ENCODE peak calls at places on chromosomes 12 and 14, in four cellular contexts. S is lower lobe of right lung, B is choroid plexus epithelial cell, T is LoVo. W is an unnamed sample.

GRCh38 chr14:99752486-99753121 is 40.6 kb upstream of the EML1 start:
- DNase-seq in B (peak), T (peak), S (peak), W (no peak)

GRCh38 chr14:45426685-45427282 is 173.8 kb upstream of the MIS18BP1 start:
- DNase-seq in S (no peak), B (peak), T (peak), W (no peak)

GRCh38 chr12:130838284-130838950 is 633 bp downstream of the STX2 start:
- DNase-seq in S (peak), B (peak), T (peak), W (no peak)

GRCh38 chr14:75554482-75554881 is 23.9 kb upstream of the FLVCR2 start:
- DNase-seq in T (no peak), B (peak), S (no peak), W (no peak)

GRCh38 chr12:100632445-100632892 is 59.0 kb downstream of the GAS2L3 start:
- DNase-seq in B (no peak), T (no peak), S (no peak), W (no peak)

GRCh38 chr14:64541261-64541970 is 875 bp downstream of the HSPA2 start:
- DNase-seq in T (no peak), S (peak), B (peak), W (no peak)

GRCh38 chr14:66009104-66009503 is 477.1 kb upstream of the CCDC196 start:
- DNase-seq in T (peak), B (peak), S (no peak), W (no peak)

GRCh38 chr12:131980263-131980662 is 30.5 kb downstream of the EP400 start:
- DNase-seq in T (no peak), B (peak), S (no peak), W (no peak)

GRCh38 chr12:24777359-24777758 is 171.5 kb downstream of the BCAT1 start:
- DNase-seq in T (no peak), S (no peak), B (no peak), W (no peak)

GRCh38 chr12:67323007-67323406 is 53.8 kb downstream of the CAND1 start:
- DNase-seq in S (no peak), B (no peak), T (no peak), W (no peak)

GRCh38 chr14:75927564-75928087 is 54.2 kb downstream of the TGFB3 start:
- DNase-seq in T (no peak), S (no peak), B (no peak), W (no peak)

GRCh38 chr14:104214411-104214810 is 76.0 kb downstream of the KIF26A start:
- DNase-seq in B (no peak), S (no peak), T (no peak), W (no peak)

GRCh38 chr12:93804392-93805179 is 127.4 kb downstream of the CRADD start:
- DNase-seq in S (no peak), T (no peak), B (no peak), W (no peak)

GRCh38 chr12:120529641-120530314 is 820 bp upstream of the COQ5 start:
- DNase-seq in S (no peak), T (peak), B (peak), W (no peak)

GRCh38 chr12:121391619-121392324 is 8.1 kb upstream of the RNF34 start:
- DNase-seq in T (no peak), S (peak), B (peak), W (no peak)

GRCh38 chr12:116266220-116266619 is 11.3 kb downstream of the MED13L start:
- DNase-seq in S (no peak), B (peak), T (no peak), W (no peak)

GRCh38 chr12:25761356-25761755 is 197.1 kb upstream of the RASSF8 start:
- DNase-seq in T (peak), B (no peak), S (no peak), W (no peak)

GRCh38 chr14:76920572-76921175 is 94.5 kb downstream of the LRRC74A start:
- DNase-seq in T (no peak), B (no peak), S (no peak), W (no peak)

GRCh38 chr12:92396647-92397258 is 251.1 kb upstream of the BTG1 start:
- DNase-seq in B (peak), S (no peak), T (no peak), W (no peak)

GRCh38 chr14:52351561-52352491 is 37.7 kb downstream of the PTGER2 start:
- DNase-seq in S (no peak), T (no peak), B (peak), W (no peak)

GRCh38 chr12:7188557-7189397 is 709 bp upstream of the PEX5 start:
- DNase-seq in S (peak), T (peak), B (peak), W (no peak)

GRCh38 chr14:65423986-65424385 is 11.5 kb downstream of the FUT8 start:
- DNase-seq in S (no peak), T (no peak), B (no peak), W (no peak)

GRCh38 chr14:75961662-75962061 is 20.1 kb downstream of the TGFB3 start:
- DNase-seq in T (no peak), S (no peak), B (no peak), W (no peak)